ENCODE peak calls at places on chromosomes 13 and 19, in seven cellular contexts. Y, T, D, K, S, J and X are unnamed samples.

GRCh38 chr13:41746259-41746658 is 214.7 kb downstream of the VWA8 start:
- DNase-seq in J (peak), T (no peak), S (no peak), K (no peak), Y (no peak), D (no peak), X (no peak)

GRCh38 chr19:6423499-6424189 is 967 bp downstream of the KHSRP start:
- DNase-seq in K (peak), T (peak), J (peak), D (peak), S (peak), Y (peak), X (peak)

GRCh38 chr13:24159921-24160324 is 597 bp upstream of the SPATA13 start:
- DNase-seq in D (no peak), K (no peak), J (no peak), S (peak), Y (no peak), T (no peak), X (peak)

GRCh38 chr13:113802090-113802531 is 43.1 kb downstream of the TMEM255B start:
- DNase-seq in Y (no peak), T (peak), K (no peak), D (peak), J (peak), S (no peak), X (no peak)

GRCh38 chr13:62333466-62333865 is 917.8 kb upstream of the PCDH20 start:
- DNase-seq in J (no peak), D (no peak), K (no peak), Y (no peak), S (no peak), T (no peak), X (no peak)

GRCh38 chr19:38877781-38878574 is at the start of gene RINL:
- DNase-seq in S (peak), D (no peak), Y (no peak), T (peak), J (no peak), K (peak), X (peak)

GRCh38 chr13:113029487-113030258 is 60.7 kb downstream of the MCF2L start:
- DNase-seq in J (peak), D (peak), T (peak), S (peak), Y (no peak), K (no peak), X (peak)

GRCh38 chr19:41795031-41795461 is 1.3 kb upstream of the CEACAM3 start:
- DNase-seq in D (peak), K (peak), Y (no peak), T (peak), S (peak), J (peak), X (peak)

GRCh38 chr19:20244356-20244755 is 77.3 kb downstream of the ZNF486 start:
- DNase-seq in S (no peak), K (no peak), Y (no peak), J (no peak), D (no peak), T (no peak), X (no peak)

GRCh38 chr13:94433055-94433947 is 46.2 kb downstream of the DCT start:
- DNase-seq in S (no peak), Y (no peak), D (no peak), J (no peak), K (no peak), T (peak), X (peak)

GRCh38 chr13:76853481-76853880 is 32.7 kb downstream of the KCTD12 start:
- DNase-seq in T (no peak), K (no peak), J (no peak), S (no peak), Y (no peak), D (no peak), X (no peak)

GRCh38 chr13:75357576-75358295 is 124.2 kb downstream of the TBC1D4 start:
- DNase-seq in J (peak), D (peak), S (peak), Y (no peak), K (peak), T (peak), X (peak)

GRCh38 chr13:20904908-20905307 is 2.4 kb upstream of the XPO4 start:
- DNase-seq in T (no peak), J (no peak), Y (no peak), S (no peak), D (no peak), K (no peak), X (peak)

GRCh38 chr13:44402902-44403719 is 29.5 kb downstream of the SERP2 start:
- DNase-seq in Y (peak), T (peak), S (no peak), K (no peak), J (no peak), D (no peak), X (peak)

GRCh38 chr19:38736413-38737280 is 7.6 kb downstream of the CAPN12 start:
- DNase-seq in S (no peak), K (peak), J (peak), T (peak), D (no peak), Y (no peak), X (peak)

GRCh38 chr19:49157445-49158224 is at the start of gene TRPM4:
- DNase-seq in K (no peak), Y (peak), S (peak), D (peak), T (peak), J (peak), X (peak)

GRCh38 chr13:47252627-47253026 is 355.8 kb upstream of the HTR2A start:
- DNase-seq in K (no peak), Y (no peak), J (peak), S (no peak), T (no peak), D (no peak), X (no peak)

GRCh38 chr13:45367995-45368394 is 27.0 kb upstream of the TPT1 start:
- DNase-seq in Y (no peak), D (no peak), S (no peak), K (no peak), T (no peak), J (no peak), X (no peak)

GRCh38 chr19:31220540-31220939 is 128.7 kb downstream of the TSHZ3 start:
- DNase-seq in S (peak), D (no peak), Y (no peak), J (no peak), T (peak), K (peak), X (no peak)

GRCh38 chr19:23075031-23075733 is 41.6 kb upstream of the ZNF730 start:
- DNase-seq in Y (peak), T (peak), K (no peak), J (peak), D (peak), S (no peak), X (peak)

GRCh38 chr13:94886191-94886590 is 173.8 kb upstream of the SOX21 start:
- DNase-seq in T (no peak), Y (no peak), K (no peak), S (no peak), D (no peak), J (peak), X (no peak)

GRCh38 chr13:47545630-47546029 is 455.4 kb downstream of the SUCLA2 start:
- DNase-seq in Y (no peak), S (no peak), K (no peak), J (peak), T (no peak), D (no peak), X (no peak)

GRCh38 chr19:29843180-29844051 is 31.6 kb downstream of the CCNE1 start:
- DNase-seq in K (no peak), S (no peak), J (peak), Y (no peak), T (peak), D (peak), X (no peak)

GRCh38 chr19:8512991-8513686 is 828 bp downstream of the ZNF414 start:
- DNase-seq in S (no peak), D (no peak), J (no peak), Y (no peak), K (no peak), T (no peak), X (no peak)

GRCh38 chr19:55580628-55581144 is at the start of gene ZNF579:
- DNase-seq in Y (peak), J (peak), T (peak), K (peak), S (peak), D (peak), X (peak)

GRCh38 chr19:47035127-47035494 is 13.3 kb downstream of the TMEM160 start:
- DNase-seq in D (no peak), T (peak), Y (no peak), S (no peak), K (no peak), J (no peak), X (peak)

GRCh38 chr13:50706505-50706904 is 137.0 kb downstream of the DLEU7 start:
- DNase-seq in S (no peak), K (no peak), J (no peak), T (no peak), D (no peak), Y (no peak), X (no peak)

GRCh38 chr13:32309812-32310706 is 5.1 kb downstream of the ZAR1L start:
- DNase-seq in Y (no peak), D (no peak), T (peak), S (no peak), J (peak), K (peak), X (peak)

GRCh38 chr19:44813331-44814131 is 4.6 kb downstream of the BCAM start:
- DNase-seq in T (no peak), S (no peak), K (no peak), Y (no peak), D (no peak), J (no peak), X (no peak)